ENCODE peak calls at places on chromosomes 6 and 20, in nine cellular contexts. H, O, K, W, D, P, A, L and J are unnamed samples.

GRCh38 chr6:148142821-148143220 is 199.8 kb upstream of the SASH1 start:
- DNase-seq in H (no peak), O (no peak), K (no peak), W (no peak), D (no peak), P (peak), A (no peak), L (no peak), J (no peak)

GRCh38 chr6:91045152-91045551 is 458.3 kb upstream of the MAP3K7 start:
- DNase-seq in H (no peak), O (no peak), K (no peak), W (no peak), D (no peak), P (no peak), A (no peak), L (no peak), J (no peak)

GRCh38 chr20:47957135-47957534 is 171.9 kb upstream of the SULF2 start:
- DNase-seq in H (no peak), O (no peak), K (no peak), W (no peak), D (no peak), P (no peak), A (no peak), L (no peak), J (no peak)

GRCh38 chr6:161257778-161258457 is 15.9 kb downstream of the AGPAT4 start:
- DNase-seq in H (peak), O (no peak), K (peak), W (no peak), D (peak), P (no peak), A (no peak), L (no peak), J (no peak)

GRCh38 chr6:89281779-89282246 is 33.3 kb downstream of the GABRR2 start:
- DNase-seq in H (peak), O (peak), K (peak), W (peak), D (peak), P (peak), A (no peak), L (no peak), J (peak)

GRCh38 chr20:38987777-38988176 is 25.6 kb downstream of the DHX35 start:
- DNase-seq in H (no peak), O (no peak), K (no peak), W (no peak), D (no peak), P (no peak), A (no peak), L (no peak), J (no peak)

GRCh38 chr6:140078552-140079126 is 704.2 kb upstream of the CITED2 start:
- DNase-seq in H (peak), O (no peak), K (no peak), W (no peak), D (peak), P (no peak), A (peak), L (no peak), J (no peak)

GRCh38 chr6:130834482-130835251 is 7.5 kb downstream of the SMLR1 start:
- DNase-seq in H (no peak), O (no peak), K (no peak), W (no peak), D (no peak), P (no peak), A (no peak), L (no peak), J (no peak)

GRCh38 chr6:4940416-4940815 is 63.4 kb downstream of the RPP40 start:
- DNase-seq in H (no peak), O (no peak), K (no peak), W (no peak), D (no peak), P (no peak), A (no peak), L (no peak), J (no peak)

GRCh38 chr6:134534708-134535149 is 216.8 kb upstream of the SGK1 start:
- DNase-seq in H (no peak), O (no peak), K (no peak), W (no peak), D (peak), P (no peak), A (no peak), L (peak), J (no peak)

GRCh38 chr6:26432622-26433021 is 7.7 kb upstream of the BTN3A3 start:
- DNase-seq in H (peak), O (no peak), K (no peak), W (no peak), D (peak), P (no peak), A (no peak), L (no peak), J (no peak)

GRCh38 chr20:991850-992249 is 10.3 kb downstream of the RSPO4 start:
- DNase-seq in H (no peak), O (no peak), K (peak), W (peak), D (no peak), P (peak), A (no peak), L (no peak), J (no peak)

GRCh38 chr20:13322621-13323020 is 101.5 kb downstream of the ISM1 start:
- DNase-seq in H (no peak), O (no peak), K (no peak), W (no peak), D (no peak), P (peak), A (no peak), L (no peak), J (peak)

GRCh38 chr6:71510057-71510713 is 221.6 kb downstream of the OGFRL1 start:
- DNase-seq in H (peak), O (peak), K (peak), W (peak), D (peak), P (peak), A (peak), L (peak), J (peak)

GRCh38 chr20:34528921-34529297 is 12.7 kb downstream of the DYNLRB1 start:
- DNase-seq in H (peak), O (no peak), K (no peak), W (no peak), D (no peak), P (no peak), A (no peak), L (no peak), J (no peak)

GRCh38 chr6:37311666-37312473 is 41.9 kb upstream of the RNF8 start:
- DNase-seq in H (peak), O (no peak), K (no peak), W (no peak), D (peak), P (no peak), A (no peak), L (no peak), J (no peak)

GRCh38 chr6:124742971-124743370 is 219.3 kb upstream of the RNF217 start:
- DNase-seq in H (peak), O (no peak), K (no peak), W (no peak), D (no peak), P (no peak), A (no peak), L (no peak), J (no peak)

GRCh38 chr20:40477805-40478204 is 211.2 kb downstream of the MAFB start:
- DNase-seq in H (no peak), O (no peak), K (no peak), W (no peak), D (no peak), P (no peak), A (no peak), L (no peak), J (no peak)

GRCh38 chr20:40481337-40481736 is 207.7 kb downstream of the MAFB start:
- DNase-seq in H (no peak), O (no peak), K (no peak), W (no peak), D (no peak), P (no peak), A (no peak), L (no peak), J (no peak)

GRCh38 chr20:40486297-40486696 is 202.7 kb downstream of the MAFB start:
- DNase-seq in H (no peak), O (no peak), K (no peak), W (no peak), D (no peak), P (no peak), A (no peak), L (no peak), J (no peak)

GRCh38 chr20:40481743-40482458 is 207.1 kb downstream of the MAFB start:
- DNase-seq in H (no peak), O (no peak), K (no peak), W (no peak), D (no peak), P (no peak), A (no peak), L (no peak), J (no peak)
- H3K4me2 ChIP-seq in H (no peak), O (no peak), K (no peak), W (no peak), D (no peak), P (no peak), A (no peak), L (no peak), J (no peak)

DNA sequence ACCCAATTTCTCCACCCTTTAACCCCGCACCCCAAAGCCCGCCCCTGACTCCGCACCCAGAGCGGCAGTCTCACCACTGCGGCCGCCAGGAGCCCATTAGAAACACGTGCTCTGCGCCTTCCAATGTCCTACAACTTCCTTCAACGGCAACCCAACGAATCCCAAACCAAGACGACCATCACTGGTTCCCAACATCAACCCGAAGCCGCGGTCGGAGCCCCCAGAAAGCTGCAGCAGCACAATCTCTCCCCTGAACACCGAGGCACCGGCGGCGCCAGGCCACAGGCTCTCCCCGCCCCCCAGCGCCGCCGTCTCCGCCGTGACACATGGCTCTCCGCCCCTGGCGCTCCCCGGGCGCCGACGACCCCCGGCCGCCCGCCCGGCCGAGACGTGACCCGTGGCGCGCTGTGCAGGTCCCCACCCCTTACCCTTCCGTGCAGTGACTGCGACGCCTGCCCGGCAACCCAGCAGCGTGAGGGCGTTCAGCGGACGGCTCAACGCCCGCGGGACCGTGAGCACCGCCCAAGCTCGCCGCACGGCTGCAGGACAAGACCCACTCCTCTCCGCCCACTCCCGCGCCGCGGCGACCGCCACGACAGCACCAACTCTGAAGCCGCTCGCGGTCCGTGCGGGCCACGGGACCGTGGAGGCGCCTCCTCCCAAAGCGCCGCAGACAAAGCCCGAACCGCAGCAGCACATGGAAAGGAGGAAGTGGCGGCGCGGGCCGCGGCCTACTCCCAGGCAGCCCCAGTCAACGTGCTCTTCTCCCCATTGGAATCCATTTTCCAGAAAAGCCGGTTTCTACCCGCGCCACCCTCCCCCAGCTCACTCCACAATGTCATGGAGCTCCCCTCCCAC is 541 bp downstream of the SYNCRIP start:
- DNase-seq in H (peak), O (peak), K (peak), W (peak), D (peak), P (peak), A (no peak), L (no peak), J (peak)
- H3K4me2 ChIP-seq in H (no peak), O (peak), K (peak), W (peak), D (peak), P (no peak), A (peak), L (peak), J (peak)

DNA sequence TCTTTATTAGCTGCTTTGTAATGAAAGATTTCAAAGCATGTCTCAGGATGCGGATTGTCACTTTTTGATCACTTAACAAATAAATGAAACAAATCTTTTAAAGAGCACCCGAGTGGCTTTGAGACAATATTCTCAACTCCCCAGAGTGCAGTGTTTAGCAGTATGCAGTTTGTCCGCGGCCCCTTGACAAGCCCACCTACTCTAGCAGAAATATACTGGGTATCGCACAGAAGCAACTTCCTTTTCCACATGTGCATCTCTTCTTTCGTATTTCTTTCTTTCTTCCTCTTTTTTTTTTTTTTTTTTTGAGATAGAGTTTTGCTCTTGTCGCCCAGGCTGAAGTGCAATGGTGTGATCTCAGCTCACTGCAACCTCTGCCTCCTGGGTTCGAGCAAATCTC is 84.5 kb upstream of the FAM184A start:
- DNase-seq in H (no peak), O (no peak), K (no peak), W (no peak), D (no peak), P (no peak), A (no peak), L (no peak), J (no peak)
- H3K4me2 ChIP-seq in H (no peak), O (no peak), K (no peak), W (no peak), D (no peak), P (no peak), A (no peak), L (no peak), J (no peak)

DNA sequence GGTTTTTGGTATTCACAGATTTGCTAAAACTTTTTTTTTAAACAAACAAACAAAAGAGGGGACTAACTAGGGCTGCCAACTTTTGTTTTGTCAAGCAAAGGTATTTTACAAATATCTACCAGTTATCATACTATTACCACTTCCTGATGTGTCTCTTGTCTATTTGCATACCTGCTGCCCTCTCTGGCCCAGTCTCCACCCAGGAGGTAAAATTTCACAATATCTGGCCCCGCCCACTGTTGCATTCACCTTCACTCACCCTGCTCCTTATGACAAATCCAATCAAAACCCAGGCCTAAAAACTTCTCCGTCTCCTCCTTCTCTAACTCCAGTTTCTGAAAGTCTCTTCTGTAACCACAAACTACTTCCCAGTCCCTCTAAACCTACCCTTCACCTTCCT is 82.2 kb downstream of the TRERF1 start:
- DNase-seq in H (no peak), O (no peak), K (peak), W (no peak), D (no peak), P (no peak), A (peak), L (no peak), J (no peak)
- H3K4me2 ChIP-seq in H (no peak), O (no peak), K (no peak), W (no peak), D (no peak), P (no peak), A (peak), L (peak), J (no peak)

GRCh38 chr6:122530440-122531046 is 58.9 kb upstream of the SERINC1 start:
- DNase-seq in H (peak), O (peak), K (peak), W (peak), D (peak), P (peak), A (peak), L (peak), J (peak)
- H3K4me2 ChIP-seq in H (no peak), O (no peak), K (no peak), W (no peak), D (no peak), P (no peak), A (no peak), L (no peak), J (no peak)

GRCh38 chr6:46138281-46138680 is 8.5 kb downstream of the ENPP4 start:
- DNase-seq in H (no peak), O (no peak), K (no peak), W (no peak), D (no peak), P (no peak), A (no peak), L (no peak), J (no peak)
- H3K4me2 ChIP-seq in H (no peak), O (no peak), K (no peak), W (no peak), D (no peak), P (no peak), A (no peak), L (no peak), J (no peak)

DNA sequence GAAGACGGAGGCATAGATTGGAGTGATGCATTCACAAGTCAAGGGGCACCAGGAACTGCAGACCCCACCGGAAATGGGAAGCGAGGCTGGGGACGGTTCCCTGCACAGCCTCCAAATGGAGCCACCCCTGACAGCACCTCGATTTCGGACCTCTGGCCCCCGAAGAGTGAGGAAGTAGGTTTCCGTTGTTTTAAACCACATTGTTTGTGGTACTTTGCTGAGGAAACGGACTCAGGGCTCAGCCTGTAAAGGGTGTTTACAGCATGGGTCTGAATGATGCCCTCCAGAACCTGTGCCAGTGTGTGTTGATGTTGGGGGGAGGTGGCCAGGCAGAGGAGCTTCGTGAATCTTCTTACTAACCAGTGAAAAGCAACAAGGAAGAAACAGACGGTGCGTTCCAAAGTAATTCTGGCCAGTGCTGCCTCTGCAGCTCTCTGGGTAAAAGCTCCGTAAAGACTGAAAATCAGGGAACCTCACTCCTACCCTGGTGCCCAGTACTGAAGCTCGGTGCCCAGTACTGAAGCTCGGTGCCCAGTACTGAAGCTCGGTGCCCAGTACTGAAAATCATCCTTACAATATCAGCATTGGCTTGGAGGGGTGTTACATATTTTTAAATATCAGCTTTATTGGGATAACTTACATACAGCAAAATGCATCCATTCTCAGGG is 30.1 kb upstream of the CCR6 start:
- DNase-seq in H (no peak), O (no peak), K (no peak), W (no peak), D (no peak), P (no peak), A (no peak), L (no peak), J (no peak)
- H3K4me2 ChIP-seq in H (no peak), O (no peak), K (no peak), W (no peak), D (no peak), P (no peak), A (no peak), L (no peak), J (no peak)

DNA sequence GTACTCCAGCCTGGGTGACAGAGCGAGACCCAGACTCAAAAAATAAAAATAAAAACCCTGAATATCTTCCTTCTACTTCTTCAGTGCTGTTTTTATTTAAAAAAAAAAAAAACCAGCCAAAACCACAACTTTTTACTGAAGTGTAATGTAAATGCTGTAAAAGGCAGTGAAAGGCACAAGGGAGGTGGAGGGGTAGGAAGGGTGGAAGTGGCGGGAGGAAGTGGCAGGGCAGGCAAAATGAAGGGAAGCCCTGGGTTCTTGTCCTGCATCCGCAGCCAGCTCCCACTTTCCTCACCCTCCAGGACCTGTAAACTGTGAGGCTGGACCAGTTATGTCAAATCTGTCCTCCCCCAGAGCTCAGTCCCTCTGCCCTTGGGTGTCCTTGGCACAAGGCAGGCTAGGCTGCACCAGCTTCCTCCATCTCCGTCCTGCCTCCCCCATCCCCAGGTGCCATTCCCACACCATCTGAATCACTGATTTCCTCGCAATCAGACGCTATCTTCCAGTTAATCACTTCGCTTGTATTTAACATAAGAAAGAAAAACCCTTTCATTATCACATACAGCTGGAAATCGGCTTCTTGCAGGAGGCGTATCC is 13.7 kb upstream of the PANK2 start:
- DNase-seq in H (no peak), O (no peak), K (no peak), W (no peak), D (no peak), P (peak), A (no peak), L (no peak), J (no peak)
- H3K4me2 ChIP-seq in H (no peak), O (no peak), K (no peak), W (no peak), D (no peak), P (no peak), A (no peak), L (no peak), J (no peak)

GRCh38 chr20:51497542-51498467 is 44.7 kb downstream of the NFATC2 start:
- DNase-seq in H (no peak), O (no peak), K (no peak), W (no peak), D (peak), P (no peak), A (no peak), L (no peak), J (no peak)
- H3K4me2 ChIP-seq in H (no peak), O (no peak), K (no peak), W (no peak), D (no peak), P (no peak), A (no peak), L (no peak), J (no peak)

GRCh38 chr20:57627339-57627738 is 7.1 kb upstream of the ZBP1 start:
- DNase-seq in H (no peak), O (no peak), K (no peak), W (no peak), D (no peak), P (no peak), A (peak), L (no peak), J (no peak)

GRCh38 chr20:57625978-57626377 is 5.8 kb upstream of the ZBP1 start:
- DNase-seq in H (no peak), O (no peak), K (no peak), W (no peak), D (no peak), P (no peak), A (no peak), L (no peak), J (no peak)

GRCh38 chr20:57622579-57623381 is 2.6 kb upstream of the ZBP1 start:
- DNase-seq in H (peak), O (peak), K (peak), W (peak), D (peak), P (peak), A (peak), L (peak), J (peak)

GRCh38 chr20:57624124-57624523 is 3.9 kb upstream of the ZBP1 start:
- DNase-seq in H (no peak), O (no peak), K (no peak), W (no peak), D (no peak), P (no peak), A (no peak), L (no peak), J (no peak)

GRCh38 chr20:57625181-57625958 is 5.1 kb upstream of the ZBP1 start:
- DNase-seq in H (no peak), O (no peak), K (no peak), W (no peak), D (no peak), P (no peak), A (no peak), L (no peak), J (no peak)
- H3K4me2 ChIP-seq in H (no peak), O (no peak), K (no peak), W (no peak), D (no peak), P (no peak), A (no peak), L (no peak), J (no peak)